ENCODE peak calls at places on chromosomes 7 and 10, in seven cellular contexts. U, E, A, G, N, Q and F are unnamed samples.

GRCh38 chr7:138186951-138187351 is 110.7 kb downstream of the AKR1D1 start:
- DNase-seq in U (no peak), A (no peak), N (peak; percentile 1), G (no peak), E (peak; percentile 57), Q (no peak), F (no peak)

GRCh38 chr7:10706875-10707493 is 266.7 kb upstream of the PHF14 start:
- DNase-seq in N (no peak), U (no peak), E (no peak), Q (no peak), G (no peak), A (no peak), F (no peak)

GRCh38 chr7:94289071-94289470 is 105.6 kb upstream of the COL1A2 start:
- DNase-seq in U (peak; percentile 84), N (peak; percentile 86), Q (peak; percentile 87), G (peak; percentile 64), A (peak; percentile 88), E (peak; percentile 59), F (peak; percentile 74)

GRCh38 chr7:27096756-27097514 is 1.1 kb upstream of the HOXA1 start:
- DNase-seq in N (no peak), U (peak; percentile 56), G (no peak), E (peak; percentile 75), A (peak; percentile 58), Q (no peak), F (no peak)

GRCh38 chr10:6778992-6779701 is 199.1 kb upstream of the PRKCQ start:
- DNase-seq in E (no peak), G (no peak), U (no peak), Q (peak; percentile 85), A (no peak), N (peak; percentile 97), F (peak; percentile 61)

GRCh38 chr7:26061340-26062239 is 90.4 kb upstream of the NFE2L3 start:
- DNase-seq in U (peak; percentile 68), Q (peak; percentile 10), N (peak; percentile 59), E (peak; percentile 23), G (peak; percentile 78), A (peak; percentile 93), F (no peak)

GRCh38 chr10:46526682-46527038 is 29.8 kb downstream of the GPRIN2 start:
- DNase-seq in U (no peak), N (peak; percentile 95), E (no peak), G (no peak), Q (no peak), A (no peak), F (no peak)

GRCh38 chr7:130593033-130593432 is 75.5 kb downstream of the COPG2 start:
- DNase-seq in G (no peak), Q (no peak), N (no peak), A (no peak), U (no peak), E (no peak), F (no peak)

GRCh38 chr10:25061711-25062455 is 45.5 kb downstream of the THNSL1 start:
- DNase-seq in N (peak; percentile 47), U (no peak), G (no peak), Q (no peak), E (no peak), A (no peak), F (no peak)

GRCh38 chr7:37585064-37585463 is 98.5 kb upstream of the GPR141 start:
- DNase-seq in Q (no peak), A (no peak), N (no peak), E (no peak), U (no peak), G (no peak), F (no peak)